ENCODE peak calls at places on chromosomes 11 and 22, in eight cellular contexts. N is neural crest cell, A is GM13977, H is lower leg skin, P is right lobe of liver, R is adrenal gland, B is AG04450, Q is spleen. J is an unnamed sample.

GRCh38 chr11:5196067-5196466 is 4.4 kb downstream of the OR51V1 start:
- DNase-seq in A (no peak), P (no peak), Q (no peak), R (no peak), H (no peak), B (no peak), N (no peak), J (peak)

GRCh38 chr11:72363112-72363511 is 71.2 kb downstream of the CLPB start:
- DNase-seq in B (no peak), N (no peak), A (no peak), H (no peak), Q (no peak), R (no peak), P (no peak), J (no peak)

GRCh38 chr11:68396526-68396925 is 64.0 kb upstream of the PPP6R3 start:
- DNase-seq in P (no peak), Q (no peak), N (no peak), A (no peak), R (no peak), H (no peak), B (no peak), J (no peak)

GRCh38 chr22:35352214-35353111 is 28.4 kb upstream of the HMOX1 start:
- DNase-seq in N (peak), P (peak), B (no peak), Q (peak), A (peak), R (peak), H (peak), J (peak)

GRCh38 chr11:79579063-79579462 is 138.2 kb upstream of the TENM4 start:
- DNase-seq in N (no peak), B (no peak), Q (no peak), A (no peak), H (no peak), R (no peak), P (no peak), J (no peak)

GRCh38 chr11:84524422-84525051 is 1102.6 kb downstream of the DLG2 start:
- DNase-seq in P (no peak), Q (no peak), B (no peak), R (no peak), H (no peak), A (peak), N (no peak), J (no peak)

GRCh38 chr22:41382098-41382578 is 396 bp downstream of the TEF start:
- DNase-seq in Q (no peak), A (peak), B (no peak), P (peak), R (peak), N (peak), H (peak), J (peak)

GRCh38 chr11:61787928-61788491 is 4.4 kb downstream of the TMEM258 start:
- DNase-seq in H (no peak), R (no peak), B (peak), N (peak), A (peak), Q (no peak), P (no peak), J (no peak)

GRCh38 chr22:44582016-44582415 is 84.0 kb upstream of the RTL6 start:
- DNase-seq in R (peak), B (no peak), P (peak), A (no peak), N (no peak), Q (peak), H (no peak), J (peak)

GRCh38 chr11:73929388-73929787 is 21.4 kb upstream of the DNAJB13 start:
- DNase-seq in N (no peak), R (no peak), Q (no peak), P (no peak), H (no peak), A (no peak), B (no peak), J (no peak)

GRCh38 chr11:95078526-95078925 is 11.1 kb upstream of the ENDOD1 start:
- DNase-seq in R (no peak), A (no peak), N (no peak), P (no peak), H (no peak), Q (no peak), B (no peak), J (no peak)

GRCh38 chr11:126246636-126247035 is 22.1 kb downstream of the SRPRA start:
- DNase-seq in A (no peak), B (no peak), R (no peak), Q (no peak), H (no peak), N (no peak), P (no peak), J (no peak)

GRCh38 chr11:101718406-101718805 is 134.6 kb upstream of the TRPC6 start:
- DNase-seq in N (no peak), A (no peak), R (no peak), H (no peak), B (peak), P (no peak), Q (no peak), J (no peak)

GRCh38 chr22:48496226-48496845 is 1331.3 kb downstream of the BRD1 start:
- DNase-seq in N (no peak), A (no peak), R (no peak), P (no peak), H (no peak), Q (peak), B (no peak), J (peak)

GRCh38 chr11:12196335-12196734 is 85.9 kb downstream of the MICAL2 start:
- DNase-seq in H (no peak), Q (no peak), P (no peak), R (no peak), B (no peak), A (no peak), N (no peak), J (no peak)

GRCh38 chr11:111714522-111714921 is 51.7 kb downstream of the PPP2R1B start:
- DNase-seq in N (no peak), R (no peak), A (no peak), Q (peak), H (no peak), P (no peak), B (no peak), J (no peak)

GRCh38 chr11:71251159-71251721 is 1.1 kb downstream of the SHANK2 start:
- DNase-seq in Q (no peak), P (peak), A (peak), N (no peak), H (no peak), R (no peak), B (no peak), J (peak)

GRCh38 chr22:34645375-34645774 is 420.6 kb upstream of the ISX start:
- DNase-seq in P (no peak), Q (no peak), N (peak), B (no peak), H (no peak), R (no peak), A (no peak), J (no peak)

GRCh38 chr11:68312780-68313573 is 586 bp downstream of the LRP5 start:
- DNase-seq in B (no peak), R (no peak), H (no peak), N (no peak), A (peak), P (peak), Q (no peak), J (no peak)

GRCh38 chr11:13152736-13153541 is 124.7 kb upstream of the BMAL1 start:
- DNase-seq in H (no peak), N (no peak), R (no peak), P (no peak), Q (no peak), A (no peak), B (no peak), J (no peak)

GRCh38 chr11:64534950-64535349 is 56.1 kb upstream of the SLC22A12 start:
- DNase-seq in P (no peak), Q (peak), H (no peak), A (no peak), B (no peak), N (no peak), R (no peak), J (no peak)

GRCh38 chr22:23053051-23053707 is 17.1 kb upstream of the GNAZ start:
- DNase-seq in R (no peak), B (no peak), N (no peak), Q (peak), H (no peak), P (no peak), A (no peak), J (peak)

GRCh38 chr11:74020537-74020936 is 11.7 kb upstream of the UCP3 start:
- DNase-seq in R (no peak), H (no peak), B (no peak), P (no peak), Q (no peak), A (no peak), N (no peak), J (no peak)

GRCh38 chr11:78187366-78188011 is 937 bp downstream of the KCTD21 start:
- DNase-seq in H (no peak), Q (no peak), B (no peak), A (peak), R (no peak), N (no peak), P (no peak), J (no peak)

GRCh38 chr11:113138731-113139130 is 175.7 kb upstream of the TTC12 start:
- DNase-seq in R (no peak), Q (no peak), P (no peak), B (no peak), H (no peak), A (no peak), N (no peak), J (no peak)

GRCh38 chr22:46092646-46093410 is 57.5 kb upstream of the PPARA start:
- DNase-seq in H (no peak), Q (peak), B (no peak), A (no peak), P (no peak), R (no peak), N (no peak), J (no peak)

GRCh38 chr11:75280770-75281468 is 40.3 kb downstream of the TPBGL start:
- DNase-seq in A (no peak), R (no peak), Q (peak), N (no peak), B (no peak), P (peak), H (no peak), J (no peak)

GRCh38 chr11:71267807-71268421 is 15.5 kb upstream of the SHANK2 start:
- DNase-seq in R (no peak), H (no peak), B (no peak), Q (no peak), A (no peak), P (peak), N (no peak), J (peak)

GRCh38 chr22:36453266-36453607 is 28.2 kb downstream of the TXN2 start:
- DNase-seq in B (no peak), P (no peak), R (no peak), N (no peak), H (no peak), A (no peak), Q (no peak), J (no peak)

GRCh38 chr11:1195690-1196515 is 27.0 kb upstream of the MUC5B start:
- DNase-seq in Q (peak), N (no peak), H (no peak), B (no peak), P (no peak), R (no peak), A (no peak), J (peak)

GRCh38 chr11:73586791-73587190 is 11.1 kb downstream of the FAM168A start:
- DNase-seq in P (no peak), Q (no peak), A (no peak), B (no peak), H (no peak), R (no peak), N (no peak), J (no peak)

GRCh38 chr11:69396051-69396947 is 85.2 kb upstream of the LINC01488 start:
- DNase-seq in P (peak), N (no peak), H (no peak), Q (peak), R (no peak), B (no peak), A (no peak), J (peak)

GRCh38 chr22:22519591-22519990 is 479 bp downstream of the ZNF280A start:
- DNase-seq in H (no peak), P (no peak), N (no peak), B (no peak), R (peak), Q (no peak), A (no peak), J (no peak)

GRCh38 chr11:83569134-83569805 is 283.1 kb upstream of the CCDC90B start:
- DNase-seq in Q (no peak), A (no peak), H (no peak), B (no peak), R (no peak), N (no peak), P (no peak), J (no peak)

GRCh38 chr11:128022007-128022368 is 565.4 kb downstream of the ETS1 start:
- DNase-seq in A (no peak), P (no peak), N (no peak), Q (no peak), B (no peak), R (no peak), H (no peak), J (no peak)

GRCh38 chr11:68010058-68011041 is at the start of gene ALDH3B1:
- DNase-seq in P (peak), H (peak), R (peak), A (no peak), N (no peak), Q (peak), B (no peak), J (peak)

GRCh38 chr22:45548991-45549736 is 46.5 kb downstream of the FBLN1 start:
- DNase-seq in Q (no peak), B (peak), P (no peak), N (no peak), A (no peak), R (no peak), H (peak), J (no peak)

GRCh38 chr22:27424319-27424718 is 377.2 kb downstream of the MN1 start:
- DNase-seq in A (no peak), R (no peak), B (no peak), H (no peak), Q (no peak), P (no peak), N (no peak), J (no peak)

GRCh38 chr22:19376247-19376646 is 55.3 kb downstream of the HIRA start:
- DNase-seq in Q (no peak), P (peak), H (no peak), A (no peak), R (no peak), N (no peak), B (no peak), J (no peak)

DNA sequence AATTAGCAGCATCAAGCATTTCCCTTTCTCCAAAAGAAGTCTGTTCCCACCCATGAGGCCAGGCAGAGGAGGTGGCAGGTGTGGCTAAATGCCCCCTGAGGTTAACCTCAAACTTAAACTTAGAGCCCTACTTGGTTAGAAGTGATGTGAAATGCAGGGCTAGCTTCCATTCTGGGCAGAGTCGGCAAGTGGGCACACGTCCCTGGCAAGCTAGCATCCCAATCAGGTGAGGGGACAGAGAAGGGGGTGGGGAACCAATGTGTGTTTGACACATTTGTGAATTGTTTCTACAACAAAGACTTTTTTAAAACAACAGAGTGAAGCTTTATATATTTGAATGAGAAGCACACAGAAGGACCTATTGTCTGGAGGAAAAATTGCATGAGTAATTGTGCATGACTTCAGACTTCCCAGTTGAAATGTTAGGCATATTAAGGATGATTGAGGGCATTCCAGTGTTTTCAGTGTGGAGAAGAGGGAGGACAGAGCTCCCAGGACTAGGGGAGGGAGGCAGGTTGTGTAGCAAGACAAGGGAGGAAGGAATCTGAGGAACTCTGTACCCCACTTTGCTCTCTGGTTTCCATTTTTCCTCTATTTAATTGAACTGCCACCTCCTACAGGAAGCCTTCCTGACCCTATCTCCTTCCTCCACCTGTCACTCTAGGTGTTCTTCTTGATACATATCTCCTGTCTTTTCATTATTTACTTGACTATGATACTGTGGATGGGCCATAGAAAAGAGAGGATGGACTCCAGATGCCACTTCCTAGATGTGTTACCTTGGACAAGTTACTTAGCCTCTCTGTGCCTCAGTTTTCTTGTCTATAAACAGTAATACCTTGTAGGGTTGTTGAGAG is 83.3 kb upstream of the PICALM start:
- DNase-seq in P (no peak), H (no peak), N (no peak), B (no peak), Q (no peak), R (no peak), A (no peak), J (no peak)
- TF ChIP-seq CTCF in P (no peak), H (no peak), N (no peak), B (no peak), Q (no peak), R (no peak), A (no peak), J (no peak)

GRCh38 chr11:119044708-119045107 is 12.3 kb downstream of the HYOU1 start:
- DNase-seq in P (no peak), H (no peak), B (no peak), R (no peak), N (no peak), Q (peak), A (no peak), J (no peak)
- TF ChIP-seq CTCF in P (no peak), H (no peak), B (peak), R (no peak), N (peak), Q (no peak), A (no peak), J (no peak)

DNA sequence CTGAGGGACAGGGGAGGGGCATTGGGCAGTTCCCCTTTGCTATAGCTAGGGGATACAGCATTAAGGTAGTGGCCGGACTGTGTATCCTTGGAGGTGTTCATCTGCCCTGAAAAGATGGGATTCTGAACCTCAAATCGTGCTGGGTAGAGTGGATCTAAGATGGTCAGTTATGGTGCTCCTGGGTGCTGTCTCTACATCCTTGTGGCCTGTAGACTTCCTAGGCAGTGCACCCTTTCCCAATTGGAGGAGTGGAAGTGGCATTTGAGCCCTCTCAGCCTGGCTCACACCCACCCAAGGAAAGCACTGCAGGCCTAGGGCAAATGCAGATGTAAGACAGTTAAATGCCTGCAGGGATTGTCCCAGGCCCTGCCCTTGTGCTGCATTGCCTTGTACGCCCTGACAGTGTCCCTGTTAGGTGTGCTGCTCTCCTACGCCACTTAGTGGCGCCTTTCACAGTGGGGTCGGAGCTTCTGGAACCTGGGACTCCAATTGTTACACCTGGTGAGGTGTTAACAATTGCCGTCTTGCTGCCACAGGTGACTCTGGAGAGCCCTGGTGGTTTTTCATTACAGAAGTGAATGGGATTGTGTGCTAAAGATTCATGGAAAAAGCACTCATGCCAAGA is 35.0 kb downstream of the PPFIBP2 start:
- DNase-seq in Q (no peak), H (no peak), P (peak), A (peak), N (no peak), R (no peak), B (no peak), J (no peak)
- TF ChIP-seq CTCF in Q (no peak), H (no peak), P (peak), A (peak), N (peak), R (no peak), B (no peak), J (peak)

GRCh38 chr11:120546312-120547205 is 35.0 kb downstream of the GRIK4 start:
- DNase-seq in H (peak), P (no peak), R (peak), N (no peak), Q (no peak), A (no peak), B (peak), J (peak)
- TF ChIP-seq CTCF in H (no peak), P (no peak), R (no peak), N (no peak), Q (no peak), A (no peak), B (no peak), J (no peak)

GRCh38 chr22:33124471-33124870 is 66.3 kb upstream of the SYN3 start:
- DNase-seq in R (no peak), B (no peak), A (no peak), Q (no peak), H (no peak), N (no peak), P (no peak), J (no peak)

GRCh38 chr22:33129621-33130020 is 71.4 kb upstream of the SYN3 start:
- DNase-seq in R (no peak), B (no peak), N (no peak), P (no peak), A (no peak), Q (no peak), H (no peak), J (no peak)

GRCh38 chr22:33130473-33130872 is 72.3 kb upstream of the SYN3 start:
- DNase-seq in Q (no peak), N (no peak), H (no peak), A (no peak), P (peak), B (no peak), R (no peak), J (no peak)

GRCh38 chr22:33126881-33127280 is 68.7 kb upstream of the SYN3 start:
- DNase-seq in R (no peak), A (no peak), H (no peak), N (no peak), B (no peak), P (no peak), Q (no peak), J (no peak)
- TF ChIP-seq CTCF in R (peak), A (no peak), H (no peak), N (peak), B (no peak), P (peak), Q (no peak), J (no peak)

DNA sequence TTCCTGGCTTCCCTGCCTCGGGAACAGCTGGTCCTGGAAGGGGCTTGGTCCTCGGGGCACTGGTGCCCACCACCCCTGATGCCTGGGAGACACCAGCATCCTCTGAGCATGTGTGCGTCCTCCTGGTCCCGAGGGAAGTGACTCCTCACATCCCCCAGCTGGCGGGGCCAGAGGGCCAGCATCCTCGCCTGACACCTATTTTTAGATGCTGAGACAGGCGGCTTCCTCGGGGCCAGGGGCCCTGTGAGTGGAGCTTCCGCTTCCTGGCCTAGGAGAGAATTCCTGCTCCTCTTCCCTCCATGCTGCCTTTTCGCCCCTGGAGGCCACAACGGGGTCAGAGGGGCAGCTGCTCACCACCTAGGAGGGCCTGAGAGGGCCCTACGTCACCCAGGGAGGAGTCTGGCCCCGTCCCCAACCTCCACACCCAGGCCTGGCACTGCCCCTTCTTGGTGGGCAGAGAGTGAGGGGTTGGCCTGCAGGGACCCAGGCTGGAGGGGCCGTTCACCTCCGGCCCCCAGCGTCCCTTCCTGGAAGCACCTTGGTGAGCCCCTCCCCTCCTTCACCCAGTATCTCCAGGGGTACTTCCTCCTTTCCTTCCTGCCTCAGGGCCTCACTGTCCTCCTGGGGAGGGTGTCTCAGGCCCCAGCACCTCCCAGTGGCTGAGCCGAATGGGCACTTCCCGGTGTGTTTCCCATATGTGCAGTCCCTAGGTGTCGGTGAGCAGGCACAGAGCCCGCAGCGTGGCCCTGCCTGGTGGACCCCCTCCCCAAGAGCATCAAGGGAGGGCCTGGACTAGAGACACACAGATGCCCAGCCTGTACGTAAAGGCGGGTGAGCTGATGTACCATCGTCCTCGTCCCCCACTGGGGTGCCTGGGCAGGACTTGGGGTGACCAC is 6.1 kb downstream of the CD81 start:
- DNase-seq in Q (peak), A (no peak), H (no peak), R (peak), B (no peak), N (no peak), P (no peak), J (no peak)
- TF ChIP-seq CTCF in Q (no peak), A (no peak), H (no peak), R (no peak), B (no peak), N (no peak), P (no peak), J (no peak)

J was measured in suprapubic skin.